ENCODE peak calls at places on chromosomes 1 and 21, in six cellular contexts. N is SK-N-DZ, U is NCI-H2029 treated with DMSO at 0.1 percent for 48 hours, H is neuronal stem cell, K is activated gamma-delta T cell, T is cardiac fibroblast. I is an unnamed sample.

GRCh38 chr1:27109103-27109822 is 45.7 kb downstream of the SLC9A1 start:
- DNase-seq in H (no peak), K (no peak), N (no peak), T (peak), U (no peak), I (no peak)

GRCh38 chr1:64963466-64963865 is 2.9 kb downstream of the JAK1 start:
- DNase-seq in K (no peak), H (no peak), N (no peak), T (no peak), U (no peak), I (no peak)

GRCh38 chr1:222106369-222106768 is 364.5 kb upstream of the DUSP10 start:
- DNase-seq in H (no peak), K (no peak), U (no peak), T (no peak), N (peak), I (no peak)

GRCh38 chr1:210647406-210648333 is 319.0 kb downstream of the HHAT start:
- DNase-seq in H (no peak), N (no peak), K (no peak), T (peak), U (no peak), I (no peak)

GRCh38 chr21:44666401-44667320 is at the start of gene KRTAP12-2:
- DNase-seq in N (no peak), T (no peak), U (peak), K (no peak), H (no peak), I (no peak)

GRCh38 chr1:24864409-24864808 is 65.7 kb downstream of the RUNX3 start:
- DNase-seq in T (no peak), U (no peak), H (no peak), K (no peak), N (no peak), I (no peak)

GRCh38 chr1:59814901-59815825 is at the start of gene HOOK1:
- DNase-seq in H (peak), K (no peak), T (no peak), N (no peak), U (peak), I (no peak)

GRCh38 chr1:58434587-58434986 is 111.9 kb downstream of the OMA1 start:
- DNase-seq in T (no peak), H (no peak), U (no peak), K (no peak), N (no peak), I (no peak)

GRCh38 chr1:19096036-19096833 is 113.8 kb downstream of the UBR4 start:
- DNase-seq in K (no peak), N (no peak), U (no peak), H (peak), T (peak), I (peak)

GRCh38 chr1:198528376-198528775 is 12.1 kb downstream of the ATP6V1G3 start:
- DNase-seq in N (no peak), U (no peak), H (no peak), T (peak), K (no peak), I (no peak)

GRCh38 chr1:5973771-5974170 is 18.5 kb downstream of the NPHP4 start:
- DNase-seq in H (no peak), N (no peak), T (no peak), U (no peak), K (no peak), I (no peak)

GRCh38 chr1:182229907-182230522 is 161.6 kb downstream of the GLUL start:
- DNase-seq in T (no peak), K (no peak), N (peak), H (peak), U (peak), I (no peak)

GRCh38 chr1:15559189-15559815 is 25.5 kb downstream of the AGMAT start:
- DNase-seq in N (no peak), K (no peak), T (no peak), H (no peak), U (no peak), I (no peak)

GRCh38 chr1:26626994-26627393 is 68.8 kb upstream of the ARID1A start:
- DNase-seq in N (no peak), T (peak), K (no peak), U (no peak), H (no peak), I (no peak)

GRCh38 chr1:198842686-198843085 is 203.8 kb downstream of the PTPRC start:
- DNase-seq in U (no peak), N (no peak), H (no peak), T (no peak), K (no peak), I (no peak)

GRCh38 chr21:18153063-18153462 is 91.6 kb upstream of the CHODL start:
- DNase-seq in N (no peak), U (no peak), T (no peak), K (no peak), H (no peak), I (no peak)

GRCh38 chr1:76682152-76682551 is 185.1 kb upstream of the ST6GALNAC5 start:
- DNase-seq in U (no peak), K (no peak), N (no peak), H (no peak), T (no peak), I (no peak)

GRCh38 chr21:41707231-41707988 is 59.4 kb downstream of the RIPK4 start:
- DNase-seq in N (no peak), K (no peak), H (no peak), U (peak), T (no peak), I (no peak)

GRCh38 chr1:244067893-244068292 is 16.8 kb downstream of the ZBTB18 start:
- DNase-seq in U (no peak), K (no peak), N (no peak), H (no peak), T (peak), I (no peak)

GRCh38 chr1:176854725-176855433 is 309.6 kb downstream of the ASTN1 start:
- DNase-seq in N (no peak), K (no peak), T (no peak), H (no peak), U (no peak), I (no peak)

GRCh38 chr1:111989531-111990025 is at the start of gene KCND3:
- DNase-seq in K (no peak), T (peak), H (peak), U (no peak), N (no peak), I (peak)

GRCh38 chr1:220217383-220217988 is 54.8 kb downstream of the RAB3GAP2 start:
- DNase-seq in N (no peak), H (no peak), K (no peak), T (peak), U (no peak), I (no peak)

I was measured in psoas muscle.